ENCODE peak calls at places on chromosomes 12 and 14, in six cellular contexts. R is HFFc6, D is GM23248, L is left cardiac atrium, T is caudate nucleus, K is non-pigmented ciliary epithelial cell. I is an unnamed sample.

GRCh38 chr14:22497144-22497423 is 91.9 kb downstream of the DAD1 start:
- DNase-seq in R (no peak), K (no peak), D (no peak), L (no peak), T (no peak), I (no peak)

GRCh38 chr12:87086118-87086891 is 830.1 kb upstream of the MGAT4C start:
- DNase-seq in T (no peak), R (no peak), K (no peak), D (peak; percentile 21), L (no peak), I (peak; percentile 6)

GRCh38 chr14:50082784-50083466 is 33.4 kb downstream of the VCPKMT start:
- DNase-seq in L (no peak), K (no peak), D (no peak), R (no peak), T (no peak), I (no peak)

GRCh38 chr14:68636597-68636996 is 156.3 kb downstream of the ZFP36L1 start:
- DNase-seq in K (no peak), T (no peak), D (no peak), L (no peak), R (no peak), I (no peak)

GRCh38 chr14:22850944-22851790 is 14.8 kb downstream of the MMP14 start:
- DNase-seq in T (peak; percentile 54), D (peak; percentile 98), L (peak; percentile 95), R (peak; percentile 96), K (peak; percentile 81), I (peak; percentile 97)

GRCh38 chr12:26633591-26634210 is 199.3 kb downstream of the ITPR2 start:
- DNase-seq in R (no peak), K (no peak), T (no peak), D (peak; percentile 78), L (no peak), I (peak; percentile 73)

GRCh38 chr12:69570545-69571399 is 14.5 kb upstream of the CCT2 start:
- DNase-seq in K (no peak), T (no peak), R (peak; percentile 41), L (peak; percentile 37), D (peak; percentile 80), I (peak; percentile 70)

GRCh38 chr14:84006643-84007137 is 1523.3 kb upstream of the FLRT2 start:
- DNase-seq in T (no peak), K (no peak), L (peak; percentile 18), R (no peak), D (no peak), I (no peak)

GRCh38 chr12:57096099-57096572 is 7.2 kb downstream of the NAB2 start:
- DNase-seq in R (no peak), L (no peak), T (peak; percentile 10), D (peak; percentile 47), K (no peak), I (peak; percentile 39)

GRCh38 chr12:24479131-24479530 is 469.8 kb downstream of the BCAT1 start:
- DNase-seq in R (no peak), L (no peak), D (no peak), T (no peak), K (no peak), I (peak; percentile 5)

GRCh38 chr12:56338643-56339422 is at the start of gene IL23A:
- DNase-seq in L (no peak), R (no peak), T (no peak), D (peak; percentile 33), K (peak; percentile 23), I (peak; percentile 31)

GRCh38 chr12:49705479-49706267 is 1.5 kb downstream of the FMNL3 start:
- DNase-seq in D (peak; percentile 81), K (no peak), T (no peak), R (peak; percentile 50), L (peak; percentile 71), I (peak; percentile 90)

GRCh38 chr12:54158581-54158980 is 30.2 kb downstream of the SMUG1 start:
- DNase-seq in L (no peak), K (no peak), D (peak; percentile 40), T (no peak), R (no peak), I (no peak)

GRCh38 chr12:14418526-14418925 is 53.0 kb downstream of the ATF7IP start:
- DNase-seq in L (no peak), K (no peak), R (peak; percentile 39), T (no peak), D (peak; percentile 56), I (peak; percentile 20)

GRCh38 chr12:47775100-47775911 is 2.3 kb downstream of the SLC48A1 start:
- DNase-seq in D (peak; percentile 74), K (no peak), R (peak; percentile 64), L (no peak), T (peak; percentile 30), I (peak; percentile 45)

GRCh38 chr12:65962921-65963883 is 138.9 kb downstream of the HMGA2 start:
- DNase-seq in L (no peak), R (no peak), D (no peak), K (no peak), T (no peak), I (no peak)

GRCh38 chr14:100131181-100131580 is 28.3 kb downstream of the DEGS2 start:
- DNase-seq in T (no peak), K (no peak), L (no peak), R (no peak), D (no peak), I (no peak)

GRCh38 chr14:68627868-68628604 is 164.8 kb downstream of the ZFP36L1 start:
- DNase-seq in L (peak; percentile 77), R (no peak), D (no peak), K (no peak), T (peak; percentile 51), I (no peak)

GRCh38 chr12:62722971-62723680 is 211.8 kb downstream of the PPM1H start:
- DNase-seq in K (no peak), R (no peak), T (no peak), L (no peak), D (peak; percentile 29), I (peak; percentile 41)

GRCh38 chr12:17304503-17305347 is 698.8 kb upstream of the LMO3 start:
- DNase-seq in K (peak; percentile 48), D (peak; percentile 7), T (no peak), L (no peak), R (peak; percentile 9), I (no peak)

GRCh38 chr12:19186722-19187661 is 57.5 kb downstream of the PLEKHA5 start:
- DNase-seq in T (no peak), D (peak; percentile 75), R (peak; percentile 59), L (no peak), K (no peak), I (peak; percentile 55)

GRCh38 chr14:21219120-21219519 is 50.1 kb downstream of the HNRNPC start:
- DNase-seq in T (no peak), R (no peak), K (no peak), D (no peak), L (no peak), I (no peak)

GRCh38 chr12:85036241-85036707 is at the start of the genes LRRIQ1 and TSPAN19:
- DNase-seq in D (peak; percentile 88), T (peak; percentile 48), R (peak; percentile 75), L (peak; percentile 62), K (peak; percentile 75), I (peak; percentile 66)

GRCh38 chr12:28313631-28314030 is 123.4 kb downstream of the CCDC91 start:
- DNase-seq in D (peak; percentile 46), K (no peak), T (no peak), R (peak; percentile 5), L (no peak), I (peak; percentile 39)

GRCh38 chr14:54902143-54902520 is 494 bp downstream of the GCH1 start:
- DNase-seq in T (no peak), K (no peak), D (peak; percentile 89), R (no peak), L (peak; percentile 83), I (peak; percentile 73)

GRCh38 chr12:107319536-107320030 is 226.2 kb upstream of the CRY1 start:
- DNase-seq in D (peak; percentile 36), L (no peak), R (no peak), K (no peak), T (no peak), I (peak; percentile 22)

GRCh38 chr14:31829256-31829923 is 247.7 kb upstream of the ARHGAP5 start:
- DNase-seq in T (no peak), D (peak; percentile 66), L (no peak), K (peak; percentile 65), R (peak; percentile 71), I (peak; percentile 75)

GRCh38 chr12:115267464-115267863 is 583.5 kb upstream of the TBX3 start:
- DNase-seq in D (peak; percentile 28), L (peak; percentile 23), K (no peak), T (no peak), R (no peak), I (no peak)

I was measured in EL.